ENCODE peak calls at places on chromosomes 12 and 14, in four cellular contexts. Y, U, N and B are unnamed samples.
A peak's percentile ranks its signal among the peaks of the same experiment; 100 is the strongest.

GRCh38 chr12:12007713-12008231 is 63.0 kb upstream of the BCL2L14 start:
- DNase-seq in U (no peak), N (no peak), Y (no peak), B (no peak)

GRCh38 chr14:93619176-93619793 is 169.0 kb downstream of the PRIMA1 start:
- DNase-seq in U (peak; percentile 5), Y (peak; percentile 47), N (no peak), B (peak; percentile 47)

GRCh38 chr12:127008758-127009403 is 1258.1 kb upstream of the TMEM132C start:
- DNase-seq in Y (no peak), U (no peak), N (no peak), B (no peak)

GRCh38 chr12:108237272-108237671 is 101.8 kb downstream of the CMKLR1 start:
- DNase-seq in U (no peak), Y (peak; percentile 7), N (peak; percentile 67), B (no peak)

GRCh38 chr14:68643673-68644072 is 149.2 kb downstream of the ZFP36L1 start:
- DNase-seq in Y (no peak), N (no peak), U (no peak), B (no peak)

GRCh38 chr12:121465921-121466799 is 66.2 kb downstream of the RNF34 start:
- DNase-seq in Y (no peak), N (no peak), U (no peak), B (peak; percentile 75)

GRCh38 chr12:87953257-87953860 is 75.8 kb downstream of the C12orf50 start:
- DNase-seq in N (no peak), Y (peak; percentile 15), U (no peak), B (peak; percentile 57)

GRCh38 chr12:68565391-68565903 is 45.3 kb upstream of the RAP1B start:
- DNase-seq in N (no peak), Y (no peak), U (no peak), B (no peak)

GRCh38 chr12:15728118-15728598 is 61.0 kb downstream of the EPS8 start:
- DNase-seq in N (no peak), Y (no peak), U (no peak), B (peak; percentile 1)

GRCh38 chr14:59391388-59391787 is 73.8 kb downstream of the GPR135 start:
- DNase-seq in Y (no peak), U (no peak), N (no peak), B (no peak)

GRCh38 chr12:66269757-66270383 is 32.4 kb upstream of the HELB start:
- DNase-seq in Y (peak; percentile 40), U (peak; percentile 5), N (no peak), B (peak; percentile 45)

GRCh38 chr12:2856901-2857495 is at the start of gene TEX52:
- DNase-seq in Y (peak; percentile 22), N (peak; percentile 63), U (no peak), B (no peak)

GRCh38 chr14:42011221-42011620 is 404.5 kb downstream of the LRFN5 start:
- DNase-seq in N (no peak), U (no peak), Y (no peak), B (no peak)

GRCh38 chr12:19739195-19739776 is 300.0 kb downstream of the AEBP2 start:
- DNase-seq in N (no peak), Y (peak; percentile 41), U (peak; percentile 16), B (peak; percentile 44)

GRCh38 chr12:43930032-43930431 is 94.2 kb downstream of the TMEM117 start:
- DNase-seq in U (no peak), N (no peak), Y (no peak), B (no peak)

GRCh38 chr14:75662966-75663365 is 1.9 kb downstream of the TTLL5 start:
- DNase-seq in U (no peak), Y (no peak), N (no peak), B (no peak)

GRCh38 chr12:62248873-62249272 is 11.3 kb upstream of the USP15 start:
- DNase-seq in Y (no peak), N (no peak), U (no peak), B (no peak)

GRCh38 chr12:22188431-22188830 is 142.4 kb downstream of the CMAS start:
- DNase-seq in N (no peak), Y (no peak), U (no peak), B (no peak)

GRCh38 chr12:78878866-78879265 is 14.3 kb downstream of the SYT1 start:
- DNase-seq in U (no peak), Y (no peak), N (no peak), B (no peak)

GRCh38 chr12:9041321-9041720 is 52.0 kb downstream of the KLRG1 start:
- DNase-seq in N (no peak), U (no peak), Y (no peak), B (no peak)

GRCh38 chr14:67763158-67763822 is 53.1 kb downstream of the ZFYVE26 start:
- DNase-seq in Y (peak; percentile 83), N (no peak), U (no peak), B (no peak)

GRCh38 chr12:95004610-95005009 is 1.1 kb upstream of the NDUFA12 start:
- DNase-seq in U (no peak), N (no peak), Y (no peak), B (no peak)

GRCh38 chr14:21098134-21098891 is at the start of gene ZNF219:
- DNase-seq in Y (peak; percentile 74), N (peak; percentile 86), U (no peak), B (peak; percentile 89)

GRCh38 chr12:106136263-106136662 is 2.5 kb downstream of the NUAK1 start:
- DNase-seq in N (peak; percentile 96), Y (peak; percentile 73), U (no peak), B (peak; percentile 70)

GRCh38 chr12:106133136-106134087 is 5.3 kb downstream of the NUAK1 start:
- DNase-seq in N (no peak), U (no peak), Y (no peak), B (no peak)

GRCh38 chr12:106134294-106134949 is 4.3 kb downstream of the NUAK1 start:
- DNase-seq in N (no peak), U (no peak), Y (no peak), B (no peak)

GRCh38 chr12:106135781-106136180 is 3.0 kb downstream of the NUAK1 start:
- DNase-seq in Y (no peak), U (no peak), N (no peak), B (no peak)

GRCh38 chr12:106135075-106135474 is 3.7 kb downstream of the NUAK1 start:
- DNase-seq in U (no peak), Y (no peak), N (no peak), B (no peak)
- H3K4me1 ChIP-seq in U (no peaks in the 10 kb centered on the region), Y (peaks cover 80% of the 10 kb centered on the region), N (peaks cover 42% of the 10 kb centered on the region), B (peaks cover 28% of the 10 kb centered on the region)

GRCh38 chr14:43168374-43168925 is 1338.6 kb downstream of the FSCB start:
- DNase-seq in N (no peak), Y (no peak), U (no peak), B (no peak)
- TF ChIP-seq TCF12 in N (no peak), Y (no peak), U (no peak), B (no peak)

GRCh38 chr12:71426030-71426570 is 13.5 kb upstream of the LGR5 start:
- DNase-seq in Y (no peak), U (no peak), N (no peak), B (no peak)

GRCh38 chr12:71426648-71427047 is 12.9 kb upstream of the LGR5 start:
- DNase-seq in U (no peak), Y (no peak), N (no peak), B (no peak)

GRCh38 chr12:71432936-71433335 is 6.7 kb upstream of the LGR5 start:
- DNase-seq in U (no peak), Y (no peak), N (no peak), B (no peak)

GRCh38 chr12:71431991-71432390 is 7.6 kb upstream of the LGR5 start:
- DNase-seq in Y (no peak), U (no peak), N (no peak), B (no peak)

DNA sequence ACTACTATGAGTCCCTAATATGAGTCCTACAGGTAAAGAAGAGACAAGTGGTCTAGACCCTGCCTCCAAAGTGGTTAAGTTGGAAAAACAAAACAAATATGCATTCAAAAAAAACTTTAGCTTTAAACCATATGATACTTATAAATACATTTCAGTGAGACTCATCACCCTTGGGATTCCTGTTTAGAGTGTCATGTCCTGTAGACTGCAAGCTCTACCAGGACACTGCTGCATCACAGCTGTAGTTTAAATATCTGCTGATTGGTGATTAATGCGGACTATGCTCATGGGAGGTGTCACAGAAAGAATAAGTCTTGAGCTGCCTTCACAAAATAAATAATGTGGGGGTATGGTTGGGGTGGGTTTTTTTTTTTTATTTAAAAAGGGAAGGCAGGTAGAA is 8.8 kb upstream of the LGR5 start:
- DNase-seq in U (no peak), N (no peak), Y (no peak), B (no peak)
- H3K4me1 ChIP-seq in U (no peaks in the 10 kb centered on the region), N (no peaks in the 10 kb centered on the region), Y (peaks cover 16% of the 10 kb centered on the region), B (no peaks in the 10 kb centered on the region)

DNA sequence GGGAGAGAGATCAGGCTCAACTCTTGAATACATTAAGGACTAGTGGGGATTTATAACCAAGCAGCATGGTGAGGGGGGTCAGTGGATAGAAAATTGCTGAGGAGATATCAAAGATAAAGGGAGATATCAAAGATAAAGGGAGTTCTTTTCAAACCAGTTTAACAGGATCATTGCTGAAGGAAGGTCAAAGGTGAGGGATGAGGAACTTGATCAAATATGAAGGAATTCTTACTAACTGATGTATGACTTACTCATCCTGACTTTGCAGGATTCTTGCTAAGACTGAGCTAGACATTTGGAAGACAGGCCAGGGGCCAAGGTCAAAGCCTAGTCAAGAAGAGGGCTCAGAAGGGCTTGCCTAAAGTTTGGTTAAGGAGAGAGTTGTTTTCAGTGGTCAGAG is 4.8 kb downstream of the ABHD4 start:
- DNase-seq in Y (no peak), N (no peak), U (no peak), B (no peak)
- TF ChIP-seq TCF12 in Y (no peak), N (no peak), U (no peak), B (no peak)

GRCh38 chr12:124233846-124234620 is 60.9 kb upstream of the RFLNA start:
- DNase-seq in U (no peak), Y (no peak), N (no peak), B (no peak)

GRCh38 chr12:124233041-124233836 is 61.7 kb upstream of the RFLNA start:
- DNase-seq in U (no peak), N (no peak), Y (no peak), B (no peak)

GRCh38 chr12:124230789-124231188 is 64.1 kb upstream of the RFLNA start:
- DNase-seq in Y (no peak), N (no peak), U (no peak), B (no peak)

GRCh38 chr12:124231980-124232653 is 62.8 kb upstream of the RFLNA start:
- DNase-seq in Y (no peak), N (no peak), U (no peak), B (no peak)

GRCh38 chr12:124232654-124232987 is 62.3 kb upstream of the RFLNA start:
- DNase-seq in Y (no peak), N (no peak), U (no peak), B (no peak)
- H3K4me1 ChIP-seq in Y (peaks cover 8% of the 10 kb centered on the region), N (no peaks in the 10 kb centered on the region), U (no peaks in the 10 kb centered on the region), B (peaks cover 5% of the 10 kb centered on the region)

DNA sequence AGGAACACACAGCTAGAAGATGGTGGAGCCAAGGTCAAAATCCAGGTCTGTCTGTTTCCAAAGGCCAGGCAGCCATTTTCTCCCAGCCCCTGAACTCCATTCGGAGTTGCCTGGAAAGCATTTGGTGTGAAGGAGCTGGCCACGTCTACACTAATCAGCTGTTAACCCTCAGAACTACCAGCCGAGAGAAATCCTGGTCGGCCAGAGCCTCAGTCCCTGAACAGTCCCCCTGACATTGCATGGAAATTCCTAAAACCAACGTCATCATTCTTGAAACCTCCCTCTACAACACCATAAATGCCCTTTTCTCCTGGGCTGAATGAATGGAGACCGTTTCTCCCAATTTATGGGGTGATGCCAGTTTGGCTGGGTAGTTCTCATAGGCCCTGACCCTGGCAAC is 245.6 kb downstream of the SLC41A2 start:
- DNase-seq in Y (no peak), N (no peak), U (no peak), B (no peak)
- TF ChIP-seq TCF12 in Y (no peak), N (no peak), U (no peak), B (no peak)